ENCODE peak calls at places on chromosomes 5 and 9, in ten cellular contexts. X is psoas muscle; N is left lung; Q is CD4-positive, alpha-beta memory T cell; W is testis; H is GM12878; E is CD4-positive, CD25-positive, alpha-beta regulatory T cell; Z is left ventricle myocardium inferior; O is lung; M is tibial artery. F is an unnamed sample.
A peak's percentile ranks its signal among the peaks of the same experiment; 100 is the strongest.

GRCh38 chr5:79929095-79929494 is 62.0 kb downstream of the MTX3 start:
- DNase-seq in X (no peak), N (no peak), Q (no peak), W (no peak), H (no peak), E (no peak), Z (no peak), O (no peak), M (no peak), F (no peak)

GRCh38 chr9:112348257-112348992 is 15.0 kb upstream of the PTBP3 start:
- DNase-seq in X (peak; percentile 90), N (peak; percentile 95), Q (peak; percentile 61), W (peak; percentile 88), H (no peak), E (peak; percentile 86), Z (peak; percentile 80), O (peak; percentile 86), M (peak; percentile 72), F (peak; percentile 17)

GRCh38 chr5:98568336-98568735 is 205.1 kb upstream of the RGMB start:
- DNase-seq in X (no peak), N (no peak), Q (no peak), W (no peak), H (no peak), E (no peak), Z (no peak), O (no peak), M (no peak), F (no peak)

GRCh38 chr5:1801954-1802295 is 718 bp downstream of the NDUFS6 start:
- DNase-seq in X (no peak), N (no peak), Q (no peak), W (peak; percentile 34), H (no peak), E (no peak), Z (no peak), O (no peak), M (no peak), F (no peak)

GRCh38 chr9:103899836-103900235 is 194.3 kb upstream of the SMC2 start:
- DNase-seq in X (no peak), N (no peak), Q (no peak), W (no peak), H (no peak), E (no peak), Z (no peak), O (no peak), M (no peak), F (no peak)

GRCh38 chr9:74078647-74079046 is 418.5 kb upstream of the RORB start:
- DNase-seq in X (no peak), N (no peak), Q (no peak), W (no peak), H (no peak), E (no peak), Z (no peak), O (no peak), M (no peak), F (no peak)

GRCh38 chr5:375921-376871 is 54.7 kb downstream of the AHRR start:
- DNase-seq in X (no peak), N (peak; percentile 65), Q (no peak), W (peak; percentile 13), H (no peak), E (no peak), Z (no peak), O (no peak), M (no peak), F (peak; percentile 61)

GRCh38 chr5:172238334-172238733 is 44.4 kb downstream of the EFCAB9 start:
- DNase-seq in X (no peak), N (no peak), Q (no peak), W (no peak), H (no peak), E (peak; percentile 58), Z (no peak), O (no peak), M (no peak), F (no peak)

GRCh38 chr5:18329346-18329745 is 695.1 kb downstream of the TAF11L14 start:
- DNase-seq in X (no peak), N (no peak), Q (no peak), W (no peak), H (no peak), E (no peak), Z (no peak), O (no peak), M (no peak), F (no peak)

GRCh38 chr9:107175039-107175438 is 108.0 kb upstream of the RAD23B start:
- DNase-seq in X (peak; percentile 88), N (no peak), Q (no peak), W (no peak), H (no peak), E (no peak), Z (peak; percentile 55), O (no peak), M (peak; percentile 23), F (no peak)

GRCh38 chr9:76394896-76395244 is 644 bp upstream of the RFK start:
- DNase-seq in X (peak; percentile 67), N (no peak), Q (no peak), W (peak; percentile 74), H (peak; percentile 23), E (peak; percentile 84), Z (peak; percentile 40), O (peak; percentile 58), M (peak; percentile 58), F (peak; percentile 21)

GRCh38 chr5:164256954-164257353 is 751.5 kb downstream of the MAT2B start:
- DNase-seq in X (no peak), N (no peak), Q (no peak), W (no peak), H (no peak), E (no peak), Z (no peak), O (no peak), M (no peak), F (no peak)

GRCh38 chr5:174801798-174802197 is 77.4 kb downstream of the MSX2 start:
- DNase-seq in X (no peak), N (no peak), Q (no peak), W (no peak), H (no peak), E (no peak), Z (no peak), O (no peak), M (no peak), F (no peak)

GRCh38 chr5:72434781-72435437 is 72.3 kb downstream of the ZNF366 start:
- DNase-seq in X (no peak), N (no peak), Q (no peak), W (no peak), H (no peak), E (no peak), Z (no peak), O (no peak), M (peak; percentile 41), F (no peak)
- H3K27ac ChIP-seq in X (peak overlapping the region; percentile 72), N (no peak overlapping the region), Q (no peak overlapping the region), W (peak overlapping the region; percentile 16), H (no peak overlapping the region), E (no peak overlapping the region), Z (peak overlapping the region; percentile 89), O (peak overlapping the region; percentile 66), M (peak overlapping the region; percentile 88), F (peak overlapping the region; percentile 87)

GRCh38 chr5:126377444-126377843 is 45.8 kb upstream of the GRAMD2B start:
- DNase-seq in X (no peak), N (no peak), Q (no peak), W (no peak), H (no peak), E (no peak), Z (no peak), O (no peak), M (no peak), F (no peak)
- H3K27ac ChIP-seq in X (no peak overlapping the region), N (no peak overlapping the region), Q (no peak overlapping the region), W (no peak overlapping the region), H (no peak overlapping the region), E (no peak overlapping the region), Z (no peak overlapping the region), O (no peak overlapping the region), M (no peak overlapping the region), F (no peak overlapping the region)

GRCh38 chr5:67771221-67771620 is 444.3 kb upstream of the PIK3R1 start:
- DNase-seq in X (no peak), N (no peak), Q (no peak), W (no peak), H (no peak), E (no peak), Z (no peak), O (no peak), M (no peak), F (no peak)
- H3K27ac ChIP-seq in X (peak overlapping the region; percentile 71), N (no peak overlapping the region), Q (no peak overlapping the region), W (peak overlapping the region; percentile 14), H (no peak overlapping the region), E (no peak overlapping the region), Z (no peak overlapping the region), O (no peak overlapping the region), M (no peak overlapping the region), F (no peak overlapping the region)

DNA sequence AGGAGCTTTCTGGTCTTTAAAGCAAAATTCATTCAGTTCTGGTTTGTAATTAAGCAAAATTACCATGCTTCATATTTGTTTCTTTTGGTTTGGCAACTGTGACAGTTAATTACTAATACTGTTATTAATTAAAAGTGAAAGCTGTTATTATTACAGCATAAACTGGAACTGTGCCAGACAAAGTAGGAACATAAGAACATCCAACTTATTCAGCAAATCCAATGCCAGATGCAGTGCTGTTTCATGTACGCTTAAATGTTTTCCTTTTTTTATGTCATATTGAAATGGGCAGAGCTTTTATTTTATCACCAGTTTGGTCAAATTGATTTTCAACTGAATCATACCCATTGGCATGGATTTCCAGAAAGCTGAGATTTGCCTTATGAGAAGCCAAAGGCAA is 70.5 kb upstream of the DAB2 start:
- DNase-seq in X (no peak), N (no peak), Q (no peak), W (no peak), H (no peak), E (no peak), Z (no peak), O (no peak), M (no peak), F (no peak)
- H3K27ac ChIP-seq in X (no peak overlapping the region), N (no peak overlapping the region), Q (no peak overlapping the region), W (no peak overlapping the region), H (no peak overlapping the region), E (no peak overlapping the region), Z (peak overlapping the region; percentile 47), O (no peak overlapping the region), M (no peak overlapping the region), F (no peak overlapping the region)

DNA sequence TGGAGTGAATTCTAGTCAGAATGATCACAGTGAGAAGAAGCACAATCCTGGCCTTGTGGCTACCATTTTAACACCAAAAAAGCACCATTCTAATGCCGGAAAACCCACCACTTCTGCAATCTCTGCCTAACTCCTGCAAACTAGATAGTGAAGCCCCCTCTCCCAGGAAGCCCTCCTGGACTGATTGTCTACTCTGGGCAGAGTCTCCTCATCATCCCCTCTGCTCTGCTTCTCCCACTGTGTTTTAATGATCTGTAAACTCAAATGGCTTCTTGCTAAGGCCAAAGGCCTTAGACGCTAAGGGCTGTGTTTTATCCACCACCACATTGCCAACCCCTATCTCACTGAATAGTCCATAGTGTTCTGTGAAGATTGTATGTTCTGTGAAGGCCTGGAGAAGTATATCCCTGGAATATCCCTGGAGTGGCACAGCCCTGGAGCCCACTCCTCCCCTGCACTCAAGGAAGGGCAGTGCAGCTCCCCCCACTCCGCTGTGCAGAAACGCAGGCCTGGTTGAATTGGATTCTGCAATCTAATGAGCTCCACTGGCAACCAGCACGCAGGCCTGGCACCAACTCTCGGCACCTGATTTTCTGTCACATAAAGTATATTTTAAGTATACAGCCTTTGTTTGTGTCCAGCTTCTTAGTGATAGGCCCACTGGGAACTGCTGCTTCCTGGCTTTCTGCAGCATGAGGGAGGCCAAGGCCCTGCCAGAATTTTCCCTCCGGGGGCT is 126.3 kb downstream of the ATPSCKMT start:
- DNase-seq in X (no peak), N (no peak), Q (no peak), W (no peak), H (no peak), E (no peak), Z (no peak), O (no peak), M (no peak), F (no peak)
- H3K27ac ChIP-seq in X (no peak overlapping the region), N (no peak overlapping the region), Q (no peak overlapping the region), W (no peak overlapping the region), H (no peak overlapping the region), E (no peak overlapping the region), Z (peak overlapping the region; percentile 56), O (no peak overlapping the region), M (no peak overlapping the region), F (no peak overlapping the region)